ENCODE peak calls at places on chromosomes 6 and 20, in six cellular contexts. One of them, this sample, is unnamed.

GRCh38 chr6:28988536-28989415 is 16.3 kb downstream of the ZNF311 start:
- DNase-seq in A549: peak; percentile 36
- DNase-seq in HepG2: no peak
- DNase-seq in K562: peak; percentile 60
- DNase-seq in endothelial cell of umbilical vein: peak; percentile 66
- DNase-seq in GM12878: no peak
- DNase-seq in this sample: peak; percentile 95

GRCh38 chr6:1894954-1895353 is 285.2 kb downstream of the FOXC1 start:
- DNase-seq in A549: no peak
- DNase-seq in HepG2: no peak
- DNase-seq in K562: no peak
- DNase-seq in endothelial cell of umbilical vein: no peak
- DNase-seq in GM12878: no peak
- DNase-seq in this sample: no peak

GRCh38 chr6:168605964-168606363 is 165.0 kb downstream of the SMOC2 start:
- DNase-seq in A549: no peak
- DNase-seq in HepG2: no peak
- DNase-seq in K562: no peak
- DNase-seq in endothelial cell of umbilical vein: no peak
- DNase-seq in GM12878: no peak
- DNase-seq in this sample: no peak

GRCh38 chr20:51554538-51555165 is 12.1 kb upstream of the NFATC2 start:
- DNase-seq in A549: no peak
- DNase-seq in HepG2: no peak
- DNase-seq in K562: no peak
- DNase-seq in endothelial cell of umbilical vein: peak; percentile 75
- DNase-seq in GM12878: no peak
- DNase-seq in this sample: no peak

GRCh38 chr6:166313255-166314070 is 5.3 kb upstream of the PRR18 start:
- DNase-seq in A549: peak; percentile 18
- DNase-seq in HepG2: peak; percentile 41
- DNase-seq in K562: peak; percentile 82
- DNase-seq in endothelial cell of umbilical vein: peak; percentile 45
- DNase-seq in GM12878: peak; percentile 44
- DNase-seq in this sample: peak; percentile 77

GRCh38 chr6:75563032-75563431 is 38.6 kb upstream of the SENP6 start:
- DNase-seq in A549: peak; percentile 65
- DNase-seq in HepG2: peak; percentile 37
- DNase-seq in K562: no peak
- DNase-seq in endothelial cell of umbilical vein: peak; percentile 35
- DNase-seq in GM12878: no peak
- DNase-seq in this sample: peak; percentile 52

GRCh38 chr20:362271-363254 is 15.7 kb downstream of the NRSN2 start:
- DNase-seq in A549: peak; percentile 98
- DNase-seq in HepG2: peak; percentile 99
- DNase-seq in K562: peak; percentile 30
- DNase-seq in endothelial cell of umbilical vein: peak; percentile 89
- DNase-seq in GM12878: no peak
- DNase-seq in this sample: peak; percentile 78

GRCh38 chr6:16157909-16158308 is 29.0 kb downstream of the MYLIP start:
- DNase-seq in A549: no peak
- DNase-seq in HepG2: no peak
- DNase-seq in K562: peak; percentile 73
- DNase-seq in endothelial cell of umbilical vein: no peak
- DNase-seq in GM12878: no peak
- DNase-seq in this sample: no peak

GRCh38 chr6:73169633-73170032 is 55.7 kb downstream of the KHDC1L start:
- DNase-seq in A549: no peak
- DNase-seq in HepG2: no peak
- DNase-seq in K562: no peak
- DNase-seq in endothelial cell of umbilical vein: no peak
- DNase-seq in GM12878: no peak
- DNase-seq in this sample: no peak

GRCh38 chr6:17431581-17431980 is 38.2 kb downstream of the CAP2 start:
- DNase-seq in A549: peak; percentile 32
- DNase-seq in HepG2: peak; percentile 20
- DNase-seq in K562: no peak
- DNase-seq in endothelial cell of umbilical vein: no peak
- DNase-seq in GM12878: no peak
- DNase-seq in this sample: no peak

GRCh38 chr6:134288538-134289203 is 29.2 kb downstream of the SGK1 start:
- DNase-seq in A549: peak; percentile 64
- DNase-seq in HepG2: no peak
- DNase-seq in K562: no peak
- DNase-seq in endothelial cell of umbilical vein: peak; percentile 74
- DNase-seq in GM12878: no peak
- DNase-seq in this sample: peak; percentile 89

GRCh38 chr6:18323935-18324707 is 59.8 kb upstream of the DEK start:
- DNase-seq in A549: peak; percentile 36
- DNase-seq in HepG2: peak; percentile 54
- DNase-seq in K562: peak; percentile 54
- DNase-seq in endothelial cell of umbilical vein: peak; percentile 69
- DNase-seq in GM12878: no peak
- DNase-seq in this sample: peak; percentile 53

GRCh38 chr20:64044484-64045247 is 4.8 kb downstream of the SOX18 start:
- DNase-seq in A549: peak; percentile 63
- DNase-seq in HepG2: no peak
- DNase-seq in K562: no peak
- DNase-seq in endothelial cell of umbilical vein: peak; percentile 86
- DNase-seq in GM12878: no peak
- DNase-seq in this sample: no peak

GRCh38 chr20:39799366-39799965 is 837.3 kb downstream of the DHX35 start:
- DNase-seq in A549: no peak
- DNase-seq in HepG2: no peak
- DNase-seq in K562: no peak
- DNase-seq in endothelial cell of umbilical vein: no peak
- DNase-seq in GM12878: no peak
- DNase-seq in this sample: no peak

GRCh38 chr20:47857142-47857993 is 72.1 kb upstream of the SULF2 start:
- DNase-seq in A549: no peak
- DNase-seq in HepG2: peak; percentile 26
- DNase-seq in K562: no peak
- DNase-seq in endothelial cell of umbilical vein: no peak
- DNase-seq in GM12878: no peak
- DNase-seq in this sample: peak; percentile 75
- H3K4me3 ChIP-seq in A549: no peak overlapping the region
- H3K4me3 ChIP-seq in HepG2: no peak overlapping the region
- H3K4me3 ChIP-seq in K562: no peak overlapping the region
- H3K4me3 ChIP-seq in endothelial cell of umbilical vein: no peak overlapping the region
- H3K4me3 ChIP-seq in GM12878: no peak overlapping the region
- H3K4me3 ChIP-seq in this sample: no peak overlapping the region

GRCh38 chr6:109428889-109429477 is 11.4 kb downstream of the PPIL6 start:
- DNase-seq in A549: no peak
- DNase-seq in HepG2: no peak
- DNase-seq in K562: no peak
- DNase-seq in endothelial cell of umbilical vein: peak; percentile 80
- DNase-seq in GM12878: no peak
- DNase-seq in this sample: no peak
- TF ChIP-seq MYC in A549: no peak
- TF ChIP-seq MYC in HepG2: no peak
- TF ChIP-seq MYC in K562: no peak
- TF ChIP-seq MYC in endothelial cell of umbilical vein: no peak
- TF ChIP-seq MYC in GM12878: no peak
- TF ChIP-seq MYC in this sample: no peak

DNA sequence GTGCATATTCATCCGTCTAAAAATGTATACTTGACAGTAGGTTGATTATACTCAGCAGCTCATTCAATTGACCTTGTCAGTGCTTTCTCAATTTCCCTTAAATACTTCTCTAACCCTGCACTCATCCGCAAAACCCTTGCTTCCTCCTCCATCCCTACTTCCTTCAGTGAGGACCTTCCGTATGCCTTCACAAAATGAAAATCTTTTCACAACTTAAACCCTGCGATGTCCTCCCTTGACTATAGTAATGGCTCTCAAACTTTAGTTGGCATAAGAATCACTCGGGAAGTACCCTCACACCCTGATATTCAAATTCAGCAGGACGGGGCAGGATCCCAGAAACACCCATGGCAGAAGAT is 5.2 kb downstream of the MBOAT1 start:
- DNase-seq in A549: no peak
- DNase-seq in HepG2: no peak
- DNase-seq in K562: no peak
- DNase-seq in endothelial cell of umbilical vein: no peak
- DNase-seq in GM12878: no peak
- DNase-seq in this sample: no peak
- H3K4me3 ChIP-seq in A549: no peak overlapping the region
- H3K4me3 ChIP-seq in HepG2: no peak overlapping the region
- H3K4me3 ChIP-seq in K562: no peak overlapping the region
- H3K4me3 ChIP-seq in endothelial cell of umbilical vein: no peak overlapping the region
- H3K4me3 ChIP-seq in GM12878: peak overlapping the region; percentile 68
- H3K4me3 ChIP-seq in this sample: no peak overlapping the region

GRCh38 chr20:38631155-38632022 is 29.8 kb downstream of the ARHGAP40 start:
- DNase-seq in A549: no peak
- DNase-seq in HepG2: no peak
- DNase-seq in K562: no peak
- DNase-seq in endothelial cell of umbilical vein: no peak
- DNase-seq in GM12878: no peak
- DNase-seq in this sample: no peak
- TF ChIP-seq MYC in A549: no peak
- TF ChIP-seq MYC in HepG2: no peak
- TF ChIP-seq MYC in K562: no peak
- TF ChIP-seq MYC in endothelial cell of umbilical vein: no peak
- TF ChIP-seq MYC in GM12878: no peak
- TF ChIP-seq MYC in this sample: no peak

GRCh38 chr6:129084406-129084805 is 201.5 kb downstream of the LAMA2 start:
- DNase-seq in A549: no peak
- DNase-seq in HepG2: no peak
- DNase-seq in K562: no peak
- DNase-seq in endothelial cell of umbilical vein: no peak
- DNase-seq in GM12878: no peak
- DNase-seq in this sample: no peak
- H3K4me3 ChIP-seq in A549: no peak overlapping the region
- H3K4me3 ChIP-seq in HepG2: no peak overlapping the region
- H3K4me3 ChIP-seq in K562: no peak overlapping the region
- H3K4me3 ChIP-seq in endothelial cell of umbilical vein: no peak overlapping the region
- H3K4me3 ChIP-seq in GM12878: no peak overlapping the region
- H3K4me3 ChIP-seq in this sample: no peak overlapping the region

GRCh38 chr6:111800821-111801220 is 72.4 kb downstream of the FYN start:
- DNase-seq in A549: no peak
- DNase-seq in HepG2: no peak
- DNase-seq in K562: no peak
- DNase-seq in endothelial cell of umbilical vein: no peak
- DNase-seq in GM12878: no peak
- DNase-seq in this sample: no peak
- TF ChIP-seq MYC in A549: no peak
- TF ChIP-seq MYC in HepG2: no peak
- TF ChIP-seq MYC in K562: no peak
- TF ChIP-seq MYC in endothelial cell of umbilical vein: no peak
- TF ChIP-seq MYC in GM12878: no peak
- TF ChIP-seq MYC in this sample: no peak

GRCh38 chr6:5506575-5506974 is 245.3 kb downstream of the FARS2 start:
- DNase-seq in A549: no peak
- DNase-seq in HepG2: no peak
- DNase-seq in K562: no peak
- DNase-seq in endothelial cell of umbilical vein: no peak
- DNase-seq in GM12878: no peak
- DNase-seq in this sample: no peak
- H3K4me3 ChIP-seq in A549: no peak overlapping the region
- H3K4me3 ChIP-seq in HepG2: no peak overlapping the region
- H3K4me3 ChIP-seq in K562: no peak overlapping the region
- H3K4me3 ChIP-seq in endothelial cell of umbilical vein: no peak overlapping the region
- H3K4me3 ChIP-seq in GM12878: peak overlapping the region; percentile 60
- H3K4me3 ChIP-seq in this sample: no peak overlapping the region

GRCh38 chr20:61588356-61589054 is 336.4 kb downstream of the CDH4 start:
- DNase-seq in A549: peak; percentile 13
- DNase-seq in HepG2: no peak
- DNase-seq in K562: no peak
- DNase-seq in endothelial cell of umbilical vein: no peak
- DNase-seq in GM12878: no peak
- DNase-seq in this sample: no peak
- TF ChIP-seq MYC in A549: no peak
- TF ChIP-seq MYC in HepG2: no peak
- TF ChIP-seq MYC in K562: no peak
- TF ChIP-seq MYC in endothelial cell of umbilical vein: no peak
- TF ChIP-seq MYC in GM12878: no peak
- TF ChIP-seq MYC in this sample: no peak

DNA sequence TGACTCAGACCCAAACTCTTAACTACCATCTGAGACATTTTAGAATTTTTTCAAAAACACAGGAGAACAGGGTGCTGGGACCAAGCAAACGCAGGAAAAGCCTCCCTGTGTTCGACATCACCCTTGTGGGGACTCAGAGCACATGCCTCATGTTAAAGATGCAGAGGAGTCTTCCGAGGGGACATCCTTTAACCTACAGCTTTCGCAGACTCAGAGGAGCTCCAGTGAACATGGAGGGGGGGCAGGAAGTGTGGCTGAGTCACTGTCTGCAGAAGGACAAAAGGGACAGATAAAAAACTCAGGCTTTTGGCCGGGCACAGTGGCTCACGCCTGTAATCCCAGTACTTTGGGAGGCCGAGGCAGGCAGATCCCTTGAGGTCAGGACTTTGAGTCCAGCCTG is 15.1 kb downstream of the BMP7 start:
- DNase-seq in A549: no peak
- DNase-seq in HepG2: no peak
- DNase-seq in K562: peak; percentile 15
- DNase-seq in endothelial cell of umbilical vein: no peak
- DNase-seq in GM12878: no peak
- DNase-seq in this sample: peak; percentile 88
- H3K4me3 ChIP-seq in A549: no peak overlapping the region
- H3K4me3 ChIP-seq in HepG2: no peak overlapping the region
- H3K4me3 ChIP-seq in K562: no peak overlapping the region
- H3K4me3 ChIP-seq in endothelial cell of umbilical vein: no peak overlapping the region
- H3K4me3 ChIP-seq in GM12878: no peak overlapping the region
- H3K4me3 ChIP-seq in this sample: no peak overlapping the region

GRCh38 chr20:1527923-1528322 is 29.6 kb downstream of the SIRPD start:
- DNase-seq in A549: no peak
- DNase-seq in HepG2: no peak
- DNase-seq in K562: no peak
- DNase-seq in endothelial cell of umbilical vein: no peak
- DNase-seq in GM12878: no peak
- DNase-seq in this sample: no peak

GRCh38 chr20:1526896-1527295 is 30.6 kb downstream of the SIRPD start:
- DNase-seq in A549: no peak
- DNase-seq in HepG2: no peak
- DNase-seq in K562: no peak
- DNase-seq in endothelial cell of umbilical vein: peak; percentile 16
- DNase-seq in GM12878: no peak
- DNase-seq in this sample: no peak

GRCh38 chr20:1528811-1529210 is 28.7 kb downstream of the SIRPD start:
- DNase-seq in A549: no peak
- DNase-seq in HepG2: no peak
- DNase-seq in K562: no peak
- DNase-seq in endothelial cell of umbilical vein: no peak
- DNase-seq in GM12878: no peak
- DNase-seq in this sample: peak; percentile 75

GRCh38 chr20:1526310-1526709 is 31.2 kb downstream of the SIRPD start:
- DNase-seq in A549: no peak
- DNase-seq in HepG2: no peak
- DNase-seq in K562: no peak
- DNase-seq in endothelial cell of umbilical vein: no peak
- DNase-seq in GM12878: no peak
- DNase-seq in this sample: peak; percentile 24

GRCh38 chr20:1524004-1524403 is 32.8 kb upstream of the SIRPB2 start:
- DNase-seq in A549: no peak
- DNase-seq in HepG2: no peak
- DNase-seq in K562: no peak
- DNase-seq in endothelial cell of umbilical vein: peak; percentile 40
- DNase-seq in GM12878: no peak
- DNase-seq in this sample: peak; percentile 98
- TF ChIP-seq MYC in A549: no peak
- TF ChIP-seq MYC in HepG2: no peak
- TF ChIP-seq MYC in K562: no peak
- TF ChIP-seq MYC in endothelial cell of umbilical vein: no peak
- TF ChIP-seq MYC in GM12878: no peak
- TF ChIP-seq MYC in this sample: no peak

This sample was measured in NB4.